ENCODE peak calls at places on chromosomes 12 and 14, in nine cellular contexts. One of them, this sample, is unnamed.

GRCh38 chr12:29427964-29428363 is 47.0 kb upstream of the ERGIC2 start:
- DNase-seq in cardiac fibroblast: peak
- DNase-seq in fibroblast of lung: no peak
- DNase-seq in SK-N-SH: peak
- DNase-seq in HCT116: peak
- DNase-seq in left ventricle myocardium inferior: no peak
- DNase-seq in astrocyte of the spinal cord: no peak
- DNase-seq in IMR-90: no peak
- DNase-seq in psoas muscle: no peak
- DNase-seq in this sample: no peak

GRCh38 chr14:69657961-69658360 is 46.6 kb downstream of the SUSD6 start:
- DNase-seq in psoas muscle: no peak
- DNase-seq in SK-N-SH: no peak
- DNase-seq in IMR-90: peak
- DNase-seq in left ventricle myocardium inferior: no peak
- DNase-seq in astrocyte of the spinal cord: peak
- DNase-seq in fibroblast of lung: peak
- DNase-seq in cardiac fibroblast: peak
- DNase-seq in HCT116: no peak
- DNase-seq in this sample: no peak

GRCh38 chr14:59454131-59454530 is 11.0 kb downstream of the GPR135 start:
- DNase-seq in cardiac fibroblast: peak
- DNase-seq in fibroblast of lung: peak
- DNase-seq in SK-N-SH: no peak
- DNase-seq in astrocyte of the spinal cord: peak
- DNase-seq in left ventricle myocardium inferior: no peak
- DNase-seq in HCT116: no peak
- DNase-seq in psoas muscle: no peak
- DNase-seq in IMR-90: peak
- DNase-seq in this sample: no peak

GRCh38 chr14:71050227-71050823 is 143.1 kb downstream of the PCNX1 start:
- DNase-seq in HCT116: no peak
- DNase-seq in left ventricle myocardium inferior: no peak
- DNase-seq in psoas muscle: no peak
- DNase-seq in SK-N-SH: peak
- DNase-seq in IMR-90: peak
- DNase-seq in astrocyte of the spinal cord: peak
- DNase-seq in cardiac fibroblast: peak
- DNase-seq in fibroblast of lung: peak
- DNase-seq in this sample: no peak

GRCh38 chr14:66635435-66635834 is 127.5 kb downstream of the GPHN start:
- DNase-seq in HCT116: no peak
- DNase-seq in astrocyte of the spinal cord: no peak
- DNase-seq in left ventricle myocardium inferior: no peak
- DNase-seq in cardiac fibroblast: no peak
- DNase-seq in SK-N-SH: no peak
- DNase-seq in psoas muscle: no peak
- DNase-seq in fibroblast of lung: peak
- DNase-seq in IMR-90: no peak
- DNase-seq in this sample: no peak

GRCh38 chr12:69074559-69075349 is 141.8 kb upstream of the CPM start:
- DNase-seq in SK-N-SH: no peak
- DNase-seq in left ventricle myocardium inferior: no peak
- DNase-seq in fibroblast of lung: no peak
- DNase-seq in IMR-90: no peak
- DNase-seq in psoas muscle: no peak
- DNase-seq in cardiac fibroblast: no peak
- DNase-seq in astrocyte of the spinal cord: no peak
- DNase-seq in HCT116: no peak
- DNase-seq in this sample: no peak

GRCh38 chr12:42097971-42098370 is 46.7 kb downstream of the GXYLT1 start:
- DNase-seq in astrocyte of the spinal cord: no peak
- DNase-seq in psoas muscle: no peak
- DNase-seq in cardiac fibroblast: peak
- DNase-seq in HCT116: no peak
- DNase-seq in left ventricle myocardium inferior: no peak
- DNase-seq in SK-N-SH: no peak
- DNase-seq in IMR-90: no peak
- DNase-seq in fibroblast of lung: no peak
- DNase-seq in this sample: no peak

GRCh38 chr14:67413806-67414769 is 2.1 kb upstream of the PLEK2 start:
- DNase-seq in psoas muscle: no peak
- DNase-seq in cardiac fibroblast: peak
- DNase-seq in HCT116: peak
- DNase-seq in SK-N-SH: no peak
- DNase-seq in IMR-90: peak
- DNase-seq in fibroblast of lung: peak
- DNase-seq in left ventricle myocardium inferior: no peak
- DNase-seq in astrocyte of the spinal cord: peak
- DNase-seq in this sample: no peak

GRCh38 chr14:29817767-29818166 is 109.9 kb downstream of the PRKD1 start:
- DNase-seq in left ventricle myocardium inferior: no peak
- DNase-seq in SK-N-SH: no peak
- DNase-seq in IMR-90: no peak
- DNase-seq in HCT116: no peak
- DNase-seq in fibroblast of lung: no peak
- DNase-seq in cardiac fibroblast: no peak
- DNase-seq in astrocyte of the spinal cord: no peak
- DNase-seq in psoas muscle: no peak
- DNase-seq in this sample: no peak

GRCh38 chr12:44582521-44582920 is 293.6 kb downstream of the NELL2 start:
- DNase-seq in HCT116: no peak
- DNase-seq in astrocyte of the spinal cord: no peak
- DNase-seq in left ventricle myocardium inferior: no peak
- DNase-seq in psoas muscle: no peak
- DNase-seq in cardiac fibroblast: no peak
- DNase-seq in fibroblast of lung: no peak
- DNase-seq in SK-N-SH: no peak
- DNase-seq in IMR-90: no peak
- DNase-seq in this sample: no peak

GRCh38 chr14:54497224-54497623 is 8.4 kb upstream of the GMFB start:
- DNase-seq in IMR-90: no peak
- DNase-seq in astrocyte of the spinal cord: no peak
- DNase-seq in psoas muscle: no peak
- DNase-seq in left ventricle myocardium inferior: no peak
- DNase-seq in fibroblast of lung: no peak
- DNase-seq in SK-N-SH: no peak
- DNase-seq in HCT116: no peak
- DNase-seq in cardiac fibroblast: no peak
- DNase-seq in this sample: no peak

GRCh38 chr12:76080729-76081415 is 3.6 kb downstream of the NAP1L1 start:
- DNase-seq in fibroblast of lung: peak
- DNase-seq in HCT116: no peak
- DNase-seq in psoas muscle: no peak
- DNase-seq in IMR-90: no peak
- DNase-seq in left ventricle myocardium inferior: no peak
- DNase-seq in astrocyte of the spinal cord: no peak
- DNase-seq in SK-N-SH: peak
- DNase-seq in cardiac fibroblast: no peak
- DNase-seq in this sample: no peak

GRCh38 chr12:76080017-76080728 is 4.3 kb downstream of the NAP1L1 start:
- DNase-seq in astrocyte of the spinal cord: no peak
- DNase-seq in fibroblast of lung: peak
- DNase-seq in psoas muscle: no peak
- DNase-seq in left ventricle myocardium inferior: no peak
- DNase-seq in cardiac fibroblast: no peak
- DNase-seq in HCT116: no peak
- DNase-seq in IMR-90: peak
- DNase-seq in SK-N-SH: no peak
- DNase-seq in this sample: no peak

GRCh38 chr12:76083246-76083735 is 1.2 kb downstream of the NAP1L1 start:
- DNase-seq in psoas muscle: no peak
- DNase-seq in HCT116: no peak
- DNase-seq in fibroblast of lung: no peak
- DNase-seq in SK-N-SH: no peak
- DNase-seq in left ventricle myocardium inferior: no peak
- DNase-seq in IMR-90: no peak
- DNase-seq in cardiac fibroblast: no peak
- DNase-seq in astrocyte of the spinal cord: no peak
- DNase-seq in this sample: no peak

GRCh38 chr12:76083761-76084276 is 666 bp downstream of the NAP1L1 start:
- DNase-seq in astrocyte of the spinal cord: peak
- DNase-seq in psoas muscle: peak
- DNase-seq in cardiac fibroblast: peak
- DNase-seq in IMR-90: peak
- DNase-seq in SK-N-SH: peak
- DNase-seq in fibroblast of lung: peak
- DNase-seq in HCT116: no peak
- DNase-seq in left ventricle myocardium inferior: peak
- DNase-seq in this sample: peak

GRCh38 chr12:76081909-76082308 is 2.6 kb downstream of the NAP1L1 start:
- DNase-seq in IMR-90: no peak
- DNase-seq in left ventricle myocardium inferior: no peak
- DNase-seq in SK-N-SH: no peak
- DNase-seq in astrocyte of the spinal cord: no peak
- DNase-seq in psoas muscle: no peak
- DNase-seq in HCT116: no peak
- DNase-seq in cardiac fibroblast: no peak
- DNase-seq in fibroblast of lung: no peak
- DNase-seq in this sample: no peak
- H3K4me3 ChIP-seq in IMR-90: no peak
- H3K4me3 ChIP-seq in left ventricle myocardium inferior: no peak
- H3K4me3 ChIP-seq in SK-N-SH: peak
- H3K4me3 ChIP-seq in astrocyte of the spinal cord: no peak
- H3K4me3 ChIP-seq in psoas muscle: no peak
- H3K4me3 ChIP-seq in HCT116: no peak
- H3K4me3 ChIP-seq in cardiac fibroblast: no peak
- H3K4me3 ChIP-seq in fibroblast of lung: peak
- H3K4me3 ChIP-seq in this sample: no peak

DNA sequence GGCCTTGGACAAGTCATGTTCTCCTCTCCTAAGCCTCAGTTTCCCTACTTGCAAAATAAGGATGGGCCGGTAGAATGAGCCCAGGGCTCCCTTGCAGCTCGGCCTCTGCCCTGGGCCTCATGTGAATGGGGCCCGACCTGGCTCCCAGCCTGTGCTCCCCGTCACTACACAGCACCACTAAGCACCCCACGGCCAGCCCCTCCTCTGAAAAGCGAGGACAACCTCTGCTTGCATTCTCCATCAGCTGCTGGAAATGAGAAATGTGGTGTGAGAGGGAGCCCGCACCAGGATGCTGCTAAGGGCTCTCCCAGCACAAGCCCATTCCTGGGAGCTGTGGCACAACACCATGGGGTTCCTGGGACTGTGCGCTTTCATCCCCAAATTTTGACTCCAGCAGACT is 10.2 kb downstream of the SLC25A47 start:
- DNase-seq in left ventricle myocardium inferior: no peak
- DNase-seq in cardiac fibroblast: no peak
- DNase-seq in SK-N-SH: no peak
- DNase-seq in psoas muscle: no peak
- DNase-seq in HCT116: no peak
- DNase-seq in fibroblast of lung: no peak
- DNase-seq in IMR-90: no peak
- DNase-seq in astrocyte of the spinal cord: no peak
- DNase-seq in this sample: no peak
- H3K4me3 ChIP-seq in left ventricle myocardium inferior: no peak
- H3K4me3 ChIP-seq in cardiac fibroblast: no peak
- H3K4me3 ChIP-seq in SK-N-SH: no peak
- H3K4me3 ChIP-seq in psoas muscle: no peak
- H3K4me3 ChIP-seq in HCT116: no peak
- H3K4me3 ChIP-seq in fibroblast of lung: no peak
- H3K4me3 ChIP-seq in IMR-90: no peak
- H3K4me3 ChIP-seq in astrocyte of the spinal cord: no peak
- H3K4me3 ChIP-seq in this sample: no peak

GRCh38 chr12:110684322-110684836 is 4.5 kb downstream of the HVCN1 start:
- DNase-seq in HCT116: no peak
- DNase-seq in left ventricle myocardium inferior: no peak
- DNase-seq in cardiac fibroblast: no peak
- DNase-seq in psoas muscle: no peak
- DNase-seq in astrocyte of the spinal cord: peak
- DNase-seq in IMR-90: peak
- DNase-seq in fibroblast of lung: no peak
- DNase-seq in SK-N-SH: peak
- DNase-seq in this sample: no peak

GRCh38 chr12:110686294-110686903 is 2.5 kb downstream of the HVCN1 start:
- DNase-seq in fibroblast of lung: no peak
- DNase-seq in IMR-90: no peak
- DNase-seq in left ventricle myocardium inferior: no peak
- DNase-seq in SK-N-SH: no peak
- DNase-seq in HCT116: no peak
- DNase-seq in astrocyte of the spinal cord: no peak
- DNase-seq in psoas muscle: no peak
- DNase-seq in cardiac fibroblast: no peak
- DNase-seq in this sample: no peak

GRCh38 chr12:110680032-110680431 is 8.9 kb downstream of the HVCN1 start:
- DNase-seq in IMR-90: no peak
- DNase-seq in astrocyte of the spinal cord: no peak
- DNase-seq in psoas muscle: no peak
- DNase-seq in SK-N-SH: no peak
- DNase-seq in cardiac fibroblast: no peak
- DNase-seq in fibroblast of lung: no peak
- DNase-seq in HCT116: no peak
- DNase-seq in left ventricle myocardium inferior: no peak
- DNase-seq in this sample: no peak

GRCh38 chr12:110687770-110688169 is 1.1 kb downstream of the HVCN1 start:
- DNase-seq in fibroblast of lung: no peak
- DNase-seq in SK-N-SH: no peak
- DNase-seq in IMR-90: no peak
- DNase-seq in cardiac fibroblast: no peak
- DNase-seq in left ventricle myocardium inferior: no peak
- DNase-seq in astrocyte of the spinal cord: no peak
- DNase-seq in HCT116: no peak
- DNase-seq in psoas muscle: no peak
- DNase-seq in this sample: no peak

GRCh38 chr12:110683888-110684287 is 5.0 kb downstream of the HVCN1 start:
- DNase-seq in astrocyte of the spinal cord: no peak
- DNase-seq in psoas muscle: no peak
- DNase-seq in left ventricle myocardium inferior: no peak
- DNase-seq in fibroblast of lung: no peak
- DNase-seq in IMR-90: no peak
- DNase-seq in SK-N-SH: peak
- DNase-seq in HCT116: no peak
- DNase-seq in cardiac fibroblast: no peak
- DNase-seq in this sample: no peak
- H3K4me3 ChIP-seq in astrocyte of the spinal cord: no peak
- H3K4me3 ChIP-seq in psoas muscle: no peak
- H3K4me3 ChIP-seq in left ventricle myocardium inferior: no peak
- H3K4me3 ChIP-seq in fibroblast of lung: no peak
- H3K4me3 ChIP-seq in IMR-90: no peak
- H3K4me3 ChIP-seq in SK-N-SH: no peak
- H3K4me3 ChIP-seq in HCT116: no peak
- H3K4me3 ChIP-seq in cardiac fibroblast: no peak
- H3K4me3 ChIP-seq in this sample: no peak

DNA sequence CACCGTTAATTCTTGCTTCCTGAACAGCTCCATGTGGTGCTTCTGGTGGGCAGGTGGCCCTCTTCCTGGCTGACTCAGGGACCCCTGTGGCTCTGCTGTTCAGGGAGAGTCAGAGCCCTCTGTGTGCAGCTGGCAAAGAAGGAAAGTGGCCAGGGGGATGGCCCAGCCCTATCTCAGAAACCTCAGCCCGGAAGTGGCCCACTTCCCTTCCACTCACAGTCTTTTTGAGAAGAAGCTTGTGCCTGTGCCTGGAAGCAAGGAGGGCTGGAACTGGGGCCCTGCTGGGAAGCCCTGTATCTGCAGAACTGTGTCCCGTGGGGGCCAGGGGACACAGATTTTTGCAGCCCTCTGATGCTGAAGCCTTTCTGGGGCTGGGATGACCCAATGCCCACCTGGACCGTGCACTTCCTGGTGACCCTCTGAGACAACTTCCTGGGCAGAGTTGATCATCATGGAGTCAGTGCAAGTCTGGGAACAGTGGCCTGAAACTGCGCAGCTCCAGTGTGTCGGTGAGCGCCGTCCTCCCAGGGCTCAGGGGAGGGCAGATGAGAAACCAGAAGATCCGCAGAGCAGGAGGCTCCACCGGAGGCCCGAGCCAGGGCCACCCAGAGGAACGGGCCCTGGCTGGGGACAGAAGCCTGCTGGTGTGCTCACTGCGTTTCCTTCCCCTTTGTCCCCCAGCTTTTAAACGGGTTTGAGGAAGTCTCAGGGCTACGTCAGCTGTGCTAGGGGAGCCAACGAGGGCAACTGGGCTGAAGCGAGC is 217.3 kb upstream of the RTL1 start:
- DNase-seq in SK-N-SH: peak
- DNase-seq in astrocyte of the spinal cord: peak
- DNase-seq in psoas muscle: peak
- DNase-seq in left ventricle myocardium inferior: peak
- DNase-seq in HCT116: no peak
- DNase-seq in IMR-90: no peak
- DNase-seq in fibroblast of lung: peak
- DNase-seq in cardiac fibroblast: no peak
- DNase-seq in this sample: peak
- H3K4me3 ChIP-seq in SK-N-SH: no peak
- H3K4me3 ChIP-seq in astrocyte of the spinal cord: no peak
- H3K4me3 ChIP-seq in psoas muscle: peak
- H3K4me3 ChIP-seq in left ventricle myocardium inferior: peak
- H3K4me3 ChIP-seq in HCT116: no peak
- H3K4me3 ChIP-seq in IMR-90: no peak
- H3K4me3 ChIP-seq in fibroblast of lung: no peak
- H3K4me3 ChIP-seq in cardiac fibroblast: no peak
- H3K4me3 ChIP-seq in this sample: no peak